ENCODE peak calls at places on chromosomes 5 and 9, in five cellular contexts. One of them, this sample, is unnamed. For H3K4me1, the result is how much of the 10 kb centered on the place peaks cover.

GRCh38 chr9:115952667-115953316 is 200.8 kb upstream of the PAPPA start:
- DNase-seq in heart right ventricle: no peak
- DNase-seq in mesenchymal stem cell: peak
- DNase-seq in adrenal gland: no peak
- DNase-seq in cardiac muscle cell: no peak
- DNase-seq in this sample: peak

GRCh38 chr5:5335708-5336211 is 86.7 kb upstream of the ICE1 start:
- DNase-seq in heart right ventricle: no peak
- DNase-seq in mesenchymal stem cell: peak
- DNase-seq in adrenal gland: peak
- DNase-seq in cardiac muscle cell: no peak
- DNase-seq in this sample: peak

GRCh38 chr9:21018177-21018576 is 13.3 kb downstream of the HACD4 start:
- DNase-seq in heart right ventricle: no peak
- DNase-seq in mesenchymal stem cell: no peak
- DNase-seq in adrenal gland: no peak
- DNase-seq in cardiac muscle cell: no peak
- DNase-seq in this sample: no peak

GRCh38 chr9:97853844-97854695 is 1.0 kb downstream of the FOXE1 start:
- DNase-seq in heart right ventricle: no peak
- DNase-seq in mesenchymal stem cell: no peak
- DNase-seq in adrenal gland: no peak
- DNase-seq in cardiac muscle cell: peak
- DNase-seq in this sample: peak

GRCh38 chr5:32020271-32020670 is 153.8 kb downstream of the GOLPH3 start:
- DNase-seq in heart right ventricle: no peak
- DNase-seq in mesenchymal stem cell: peak
- DNase-seq in adrenal gland: no peak
- DNase-seq in cardiac muscle cell: no peak
- DNase-seq in this sample: no peak

GRCh38 chr5:45642370-45642769 is 53.8 kb downstream of the HCN1 start:
- DNase-seq in heart right ventricle: no peak
- DNase-seq in mesenchymal stem cell: no peak
- DNase-seq in adrenal gland: no peak
- DNase-seq in cardiac muscle cell: no peak
- DNase-seq in this sample: no peak

GRCh38 chr9:133897675-133898074 is 94.4 kb downstream of the VAV2 start:
- DNase-seq in heart right ventricle: no peak
- DNase-seq in mesenchymal stem cell: no peak
- DNase-seq in adrenal gland: no peak
- DNase-seq in cardiac muscle cell: no peak
- DNase-seq in this sample: no peak

GRCh38 chr5:68126871-68127270 is 88.7 kb upstream of the PIK3R1 start:
- DNase-seq in heart right ventricle: no peak
- DNase-seq in mesenchymal stem cell: no peak
- DNase-seq in adrenal gland: no peak
- DNase-seq in cardiac muscle cell: no peak
- DNase-seq in this sample: no peak

GRCh38 chr5:98128271-98128670 is 645.2 kb upstream of the RGMB start:
- DNase-seq in heart right ventricle: no peak
- DNase-seq in mesenchymal stem cell: no peak
- DNase-seq in adrenal gland: no peak
- DNase-seq in cardiac muscle cell: no peak
- DNase-seq in this sample: no peak

DNA sequence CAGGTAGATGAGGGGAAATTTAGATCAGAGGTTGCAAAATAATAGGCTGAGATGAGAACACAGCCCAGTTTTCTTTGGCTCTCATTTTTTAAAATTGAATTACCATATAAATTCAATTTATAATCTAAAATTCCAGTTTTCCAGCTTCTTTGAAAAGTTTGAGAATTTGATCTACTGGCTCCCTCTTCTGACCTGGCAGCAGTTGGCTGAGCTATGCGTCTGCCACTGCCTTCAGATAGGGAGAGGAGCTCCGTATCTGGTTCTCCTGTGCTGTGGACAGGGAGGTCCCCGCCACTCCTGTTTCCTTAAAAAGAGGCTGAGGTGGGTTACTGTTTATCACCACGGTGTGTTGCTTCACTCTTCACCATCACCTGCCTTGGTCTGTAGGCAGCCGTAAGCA is 103.7 kb downstream of the ARHGAP26 start:
- DNase-seq in heart right ventricle: no peak
- DNase-seq in mesenchymal stem cell: no peak
- DNase-seq in adrenal gland: no peak
- DNase-seq in cardiac muscle cell: no peak
- DNase-seq in this sample: no peak
- H3K4me1 ChIP-seq in heart right ventricle: half or more
- H3K4me1 ChIP-seq in mesenchymal stem cell: under half
- H3K4me1 ChIP-seq in adrenal gland: half or more
- H3K4me1 ChIP-seq in cardiac muscle cell: under half
- H3K4me1 ChIP-seq in this sample: under half

DNA sequence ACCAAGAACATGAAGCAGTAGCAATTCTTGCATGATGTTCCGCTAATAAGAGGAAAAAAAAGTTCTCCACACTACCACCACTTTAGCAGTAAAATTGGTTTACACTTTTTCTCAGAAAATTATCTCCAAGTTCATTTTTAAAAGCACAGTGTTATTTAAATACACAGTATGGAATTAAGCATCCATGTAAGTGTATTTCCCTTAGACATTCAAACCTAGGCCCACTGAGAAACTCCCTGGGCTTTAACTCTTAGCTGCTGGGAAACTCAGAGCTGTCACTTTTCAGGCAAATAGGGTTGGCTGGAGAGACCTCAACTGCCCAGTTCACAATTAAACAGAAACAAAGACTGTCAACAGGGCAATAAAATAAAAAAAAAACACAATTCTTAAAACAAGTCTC is 2.7 kb downstream of the GNAQ start:
- DNase-seq in heart right ventricle: no peak
- DNase-seq in mesenchymal stem cell: no peak
- DNase-seq in adrenal gland: no peak
- DNase-seq in cardiac muscle cell: no peak
- DNase-seq in this sample: no peak
- H3K4me1 ChIP-seq in heart right ventricle: half or more
- H3K4me1 ChIP-seq in mesenchymal stem cell: under half
- H3K4me1 ChIP-seq in adrenal gland: half or more
- H3K4me1 ChIP-seq in cardiac muscle cell: under half
- H3K4me1 ChIP-seq in this sample: under half

GRCh38 chr9:123679330-123679987 is 250.5 kb downstream of the DENND1A start:
- DNase-seq in heart right ventricle: no peak
- DNase-seq in mesenchymal stem cell: peak
- DNase-seq in adrenal gland: no peak
- DNase-seq in cardiac muscle cell: no peak
- DNase-seq in this sample: no peak

GRCh38 chr9:123678038-123678877 is 251.7 kb downstream of the DENND1A start:
- DNase-seq in heart right ventricle: no peak
- DNase-seq in mesenchymal stem cell: no peak
- DNase-seq in adrenal gland: no peak
- DNase-seq in cardiac muscle cell: peak
- DNase-seq in this sample: no peak

GRCh38 chr9:123678878-123679329 is 251.0 kb downstream of the DENND1A start:
- DNase-seq in heart right ventricle: no peak
- DNase-seq in mesenchymal stem cell: peak
- DNase-seq in adrenal gland: no peak
- DNase-seq in cardiac muscle cell: no peak
- DNase-seq in this sample: peak

GRCh38 chr9:123682746-123683145 is 247.2 kb downstream of the DENND1A start:
- DNase-seq in heart right ventricle: no peak
- DNase-seq in mesenchymal stem cell: no peak
- DNase-seq in adrenal gland: no peak
- DNase-seq in cardiac muscle cell: no peak
- DNase-seq in this sample: no peak

GRCh38 chr9:123680382-123680781 is 249.5 kb downstream of the DENND1A start:
- DNase-seq in heart right ventricle: no peak
- DNase-seq in mesenchymal stem cell: no peak
- DNase-seq in adrenal gland: no peak
- DNase-seq in cardiac muscle cell: peak
- DNase-seq in this sample: no peak
- H3K4me1 ChIP-seq in heart right ventricle: under half
- H3K4me1 ChIP-seq in mesenchymal stem cell: under half
- H3K4me1 ChIP-seq in adrenal gland: under half
- H3K4me1 ChIP-seq in cardiac muscle cell: under half
- H3K4me1 ChIP-seq in this sample: under half

DNA sequence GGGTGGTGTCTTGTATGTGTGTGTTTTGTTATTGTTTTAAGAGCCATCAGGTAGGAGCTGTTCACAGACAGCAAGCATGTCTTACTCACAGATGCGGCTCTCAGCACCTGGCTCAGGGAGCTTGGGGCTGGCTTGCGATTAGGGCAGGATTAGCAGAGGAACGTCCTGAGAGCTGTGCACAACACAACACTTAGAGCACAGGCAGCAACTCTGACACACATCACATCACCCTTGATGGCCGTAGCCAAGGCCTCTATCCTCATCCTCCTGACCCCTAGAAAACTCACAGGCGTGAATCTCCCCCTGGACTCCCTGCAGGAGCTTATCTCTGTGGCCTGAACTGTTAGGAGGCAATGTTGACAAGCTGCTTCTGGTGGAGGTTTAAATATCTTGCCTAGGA is 7.1 kb upstream of the IL17B start:
- DNase-seq in heart right ventricle: no peak
- DNase-seq in mesenchymal stem cell: peak
- DNase-seq in adrenal gland: no peak
- DNase-seq in cardiac muscle cell: peak
- DNase-seq in this sample: no peak
- H3K4me1 ChIP-seq in heart right ventricle: half or more
- H3K4me1 ChIP-seq in mesenchymal stem cell: under half
- H3K4me1 ChIP-seq in adrenal gland: half or more
- H3K4me1 ChIP-seq in cardiac muscle cell: half or more
- H3K4me1 ChIP-seq in this sample: under half

GRCh38 chr5:10291736-10292135 is 16.0 kb downstream of the CMBL start:
- DNase-seq in heart right ventricle: no peak
- DNase-seq in mesenchymal stem cell: no peak
- DNase-seq in adrenal gland: no peak
- DNase-seq in cardiac muscle cell: no peak
- DNase-seq in this sample: no peak
- H3K4me1 ChIP-seq in heart right ventricle: under half
- H3K4me1 ChIP-seq in mesenchymal stem cell: under half
- H3K4me1 ChIP-seq in adrenal gland: under half
- H3K4me1 ChIP-seq in cardiac muscle cell: under half
- H3K4me1 ChIP-seq in this sample: under half

DNA sequence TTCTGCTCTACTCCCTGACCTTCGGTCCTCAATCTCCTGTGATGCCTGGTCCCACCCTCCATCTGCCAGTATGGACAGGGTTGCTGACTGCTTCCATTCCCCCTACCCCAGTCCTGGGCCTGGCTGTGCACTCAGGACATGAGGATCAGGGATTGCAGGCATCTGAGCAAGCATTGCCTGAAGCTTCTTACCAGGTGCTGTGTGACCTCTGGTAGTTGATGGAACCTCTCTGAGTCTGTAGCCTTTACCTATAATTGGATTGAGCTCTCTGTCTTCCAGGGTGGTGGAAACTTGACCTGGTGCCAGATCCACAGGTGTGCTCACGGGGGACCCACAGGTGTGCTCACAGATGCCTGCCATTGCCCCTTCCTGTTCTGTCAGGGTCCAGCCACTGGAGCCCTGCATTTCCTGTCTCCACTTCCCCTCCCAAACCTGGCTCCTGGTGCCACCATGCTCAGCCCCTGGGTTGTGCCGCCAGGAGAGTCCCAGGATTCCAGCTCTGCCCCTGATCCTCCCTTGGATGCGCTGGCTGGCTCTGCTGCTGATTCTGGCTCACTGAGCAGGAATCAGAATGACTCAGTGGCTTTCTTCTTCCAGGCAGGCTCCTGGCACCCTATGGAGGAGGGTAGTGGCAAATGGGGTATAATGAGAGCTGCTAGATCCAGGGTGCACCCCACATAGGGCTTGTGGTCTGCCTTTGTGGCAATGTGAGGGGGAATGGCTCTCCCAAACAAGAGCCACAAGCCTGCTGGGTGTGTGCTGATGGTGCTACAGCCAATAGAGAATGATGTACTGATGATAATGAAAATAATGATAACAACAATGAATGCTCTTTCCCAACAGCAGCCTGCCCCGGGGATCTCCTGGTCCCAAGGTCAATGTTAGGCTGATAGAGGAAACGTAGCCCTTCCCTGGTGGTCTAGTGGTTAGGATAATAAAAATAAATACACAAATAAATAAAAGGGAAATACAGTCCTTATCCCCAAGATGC is 35.2 kb upstream of the PSD2 start:
- DNase-seq in heart right ventricle: no peak
- DNase-seq in mesenchymal stem cell: no peak
- DNase-seq in adrenal gland: peak
- DNase-seq in cardiac muscle cell: no peak
- DNase-seq in this sample: peak
- H3K4me1 ChIP-seq in heart right ventricle: under half
- H3K4me1 ChIP-seq in mesenchymal stem cell: half or more
- H3K4me1 ChIP-seq in adrenal gland: under half
- H3K4me1 ChIP-seq in cardiac muscle cell: under half
- H3K4me1 ChIP-seq in this sample: under half

GRCh38 chr9:112326194-112326593 is 7.2 kb downstream of the PTBP3 start:
- DNase-seq in heart right ventricle: no peak
- DNase-seq in mesenchymal stem cell: no peak
- DNase-seq in adrenal gland: no peak
- DNase-seq in cardiac muscle cell: no peak
- DNase-seq in this sample: no peak
- H3K4me1 ChIP-seq in heart right ventricle: under half
- H3K4me1 ChIP-seq in mesenchymal stem cell: under half
- H3K4me1 ChIP-seq in adrenal gland: under half
- H3K4me1 ChIP-seq in cardiac muscle cell: under half
- H3K4me1 ChIP-seq in this sample: under half

This sample was measured in SJSA1.